ENCODE peak calls at places on chromosomes 3 and 15, in four cellular contexts. Q is spleen, R is osteocyte, H is fibroblast of mammary gland. S is an unnamed sample.

GRCh38 chr15:98647026-98647773 is 1.1 kb upstream of the IGF1R start:
- DNase-seq in R (peak; percentile 88), H (peak; percentile 60), Q (peak; percentile 93), S (no peak)

GRCh38 chr15:75732809-75733451 is 20.3 kb upstream of the CSPG4 start:
- DNase-seq in H (peak; percentile 64), R (peak; percentile 90), Q (peak; percentile 84), S (peak; percentile 64)

GRCh38 chr3:64188810-64189560 is 36.3 kb downstream of the PRICKLE2 start:
- DNase-seq in R (no peak), Q (no peak), H (peak; percentile 96), S (peak; percentile 96)

GRCh38 chr3:155745795-155746550 is 1.1 kb upstream of the PLCH1 start:
- DNase-seq in H (no peak), Q (no peak), R (no peak), S (peak; percentile 44)

GRCh38 chr3:13574798-13575451 is 26.0 kb downstream of the FBLN2 start:
- DNase-seq in R (no peak), H (peak; percentile 55), Q (no peak), S (no peak)

GRCh38 chr3:67357610-67358458 is 296.6 kb downstream of the SUCLG2 start:
- DNase-seq in R (no peak), Q (no peak), H (peak; percentile 27), S (peak; percentile 60)

GRCh38 chr3:71495708-71496472 is 87.6 kb downstream of the FOXP1 start:
- DNase-seq in R (no peak), H (peak; percentile 95), Q (no peak), S (peak; percentile 89)

GRCh38 chr15:101054991-101055390 is 135.8 kb downstream of the LRRK1 start:
- DNase-seq in H (no peak), Q (peak; percentile 48), R (no peak), S (no peak)

GRCh38 chr3:134061401-134061800 is 31.7 kb upstream of the SLCO2A1 start:
- DNase-seq in H (no peak), Q (peak; percentile 52), R (peak; percentile 34), S (no peak)

GRCh38 chr3:11335056-11335608 is 62.9 kb downstream of the ATG7 start:
- DNase-seq in R (no peak), Q (no peak), H (peak; percentile 86), S (peak; percentile 77)

GRCh38 chr3:150252462-150252861 is 155.6 kb upstream of the TSC22D2 start:
- DNase-seq in H (peak; percentile 72), Q (no peak), R (no peak), S (no peak)

GRCh38 chr3:10955694-10956453 is 36.7 kb upstream of the SLC6A1 start:
- DNase-seq in Q (no peak), H (no peak), R (peak; percentile 92), S (no peak)

GRCh38 chr15:68228971-68229385 is 550 bp downstream of the CLN6 start:
- DNase-seq in R (no peak), Q (no peak), H (peak; percentile 9), S (no peak)

GRCh38 chr3:8555705-8556314 is 54.2 kb downstream of the LMCD1 start:
- DNase-seq in R (no peak), Q (no peak), H (peak; percentile 74), S (no peak)

GRCh38 chr3:10336761-10337160 is 15.8 kb upstream of the SEC13 start:
- DNase-seq in H (no peak), R (no peak), Q (peak; percentile 65), S (no peak)

GRCh38 chr15:75565062-75565970 is 13.8 kb downstream of the PTPN9 start:
- DNase-seq in Q (no peak), R (no peak), H (no peak), S (no peak)

GRCh38 chr3:120304569-120305090 is 19.6 kb upstream of the GPR156 start:
- DNase-seq in Q (no peak), H (peak; percentile 24), R (no peak), S (no peak)

GRCh38 chr3:187725218-187725617 is 20.1 kb downstream of the BCL6 start:
- DNase-seq in H (no peak), Q (no peak), R (no peak), S (no peak)

GRCh38 chr15:39594056-39594763 is 13.3 kb downstream of the THBS1 start:
- DNase-seq in Q (no peak), R (no peak), H (peak; percentile 20), S (no peak)

GRCh38 chr15:55221090-55222011 is 24.6 kb upstream of the RSL24D1 start:
- DNase-seq in H (peak; percentile 94), R (no peak), Q (no peak), S (peak; percentile 90)

GRCh38 chr3:48879994-48880377 is 18.7 kb downstream of the SLC25A20 start:
- DNase-seq in R (no peak), Q (no peak), H (no peak), S (no peak)

GRCh38 chr3:5426094-5426883 is 238.8 kb downstream of the EDEM1 start:
- DNase-seq in R (no peak), H (peak; percentile 55), Q (peak; percentile 87), S (peak; percentile 77)

GRCh38 chr3:37194533-37194932 is 20.2 kb upstream of the LRRFIP2 start:
- DNase-seq in Q (no peak), R (peak; percentile 32), H (no peak), S (no peak)

GRCh38 chr15:65087411-65087810 is 10.9 kb downstream of the KBTBD13 start:
- DNase-seq in Q (no peak), R (no peak), H (no peak), S (no peak)

GRCh38 chr15:65087873-65088642 is 11.5 kb downstream of the KBTBD13 start:
- DNase-seq in H (no peak), Q (no peak), R (no peak), S (no peak)

GRCh38 chr15:65085990-65086679 is 9.6 kb downstream of the KBTBD13 start:
- DNase-seq in R (no peak), Q (no peak), H (no peak), S (peak; percentile 66)

GRCh38 chr15:65085207-65085753 is 8.7 kb downstream of the KBTBD13 start:
- DNase-seq in Q (no peak), H (no peak), R (no peak), S (no peak)

DNA sequence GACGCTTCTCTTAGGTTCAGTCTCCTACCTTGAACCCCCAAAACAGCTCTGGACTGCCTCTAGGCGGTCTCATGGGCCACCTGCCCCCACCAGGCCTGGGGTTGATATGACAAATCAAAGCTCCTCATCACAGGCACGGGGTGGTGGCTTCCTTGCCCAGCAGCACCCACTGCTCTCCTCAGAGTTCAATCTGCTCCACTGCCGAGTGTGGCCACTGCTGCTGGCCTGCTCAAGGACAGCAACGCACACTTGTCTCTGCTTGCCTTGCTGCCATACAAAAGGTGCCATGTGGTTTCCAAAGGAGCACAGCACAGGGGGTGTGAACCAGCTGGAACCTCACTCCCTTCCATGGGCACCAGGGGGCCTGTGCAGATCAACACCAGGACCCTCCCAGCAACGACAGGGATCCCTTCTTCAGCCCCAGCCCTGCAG is 10.2 kb downstream of the KBTBD13 start:
- DNase-seq in H (no peak), Q (no peak), R (no peak), S (no peak)
- TF ChIP-seq CTCF in H (peak; percentile 7), Q (no peak), R (no peak), S (no peak)

GRCh38 chr3:191500892-191501291 is 39.9 kb downstream of the PYDC2 start:
- DNase-seq in H (no peak), Q (no peak), R (no peak), S (no peak)

GRCh38 chr3:191499307-191500125 is 38.6 kb downstream of the PYDC2 start:
- DNase-seq in Q (no peak), R (no peak), H (peak; percentile 61), S (peak; percentile 77)

GRCh38 chr3:191502583-191502982 is 41.6 kb downstream of the PYDC2 start:
- DNase-seq in Q (no peak), R (no peak), H (no peak), S (peak; percentile 26)
- TF ChIP-seq CTCF in Q (no peak), R (peak; percentile 47), H (peak; percentile 27), S (peak; percentile 48)

DNA sequence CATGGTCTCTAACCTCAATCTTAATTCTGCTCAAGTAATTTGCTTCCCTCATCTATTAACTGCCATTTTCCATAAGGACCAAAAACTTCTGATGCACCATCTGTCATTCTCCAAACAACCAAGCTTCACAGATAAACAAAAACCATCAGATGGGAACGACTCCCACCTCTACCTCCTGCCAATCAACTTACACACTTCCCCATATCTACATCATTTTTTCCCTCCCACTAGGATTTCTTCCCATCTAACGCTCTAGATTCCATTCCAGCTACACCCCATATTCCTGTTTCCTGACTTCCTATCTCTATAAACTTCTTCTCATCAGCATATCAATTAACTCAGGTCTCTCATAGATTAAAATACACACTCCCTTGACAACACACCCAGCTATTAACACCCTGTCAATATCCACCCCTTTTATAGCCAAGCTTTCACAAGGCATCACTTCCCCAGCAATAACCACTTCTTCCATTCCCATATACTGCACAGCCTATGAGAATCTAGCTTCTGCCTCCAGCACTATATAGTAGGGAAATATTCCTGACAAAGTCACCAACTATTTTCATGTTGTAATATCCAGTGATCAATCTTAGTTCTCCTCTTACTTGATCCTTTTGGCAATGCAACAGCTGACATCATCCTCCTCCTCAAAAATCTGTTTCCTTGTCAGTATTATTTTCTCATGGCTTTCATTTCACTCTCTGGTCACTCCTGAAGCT is 39.2 kb downstream of the SNX4 start:
- DNase-seq in Q (no peak), R (no peak), H (peak; percentile 96), S (peak; percentile 46)
- TF ChIP-seq CTCF in Q (no peak), R (no peak), H (no peak), S (no peak)

GRCh38 chr15:48560321-48561051 is 85.0 kb downstream of the FBN1 start:
- DNase-seq in R (no peak), Q (no peak), H (peak; percentile 44), S (no peak)
- TF ChIP-seq CTCF in R (no peak), Q (no peak), H (no peak), S (no peak)

DNA sequence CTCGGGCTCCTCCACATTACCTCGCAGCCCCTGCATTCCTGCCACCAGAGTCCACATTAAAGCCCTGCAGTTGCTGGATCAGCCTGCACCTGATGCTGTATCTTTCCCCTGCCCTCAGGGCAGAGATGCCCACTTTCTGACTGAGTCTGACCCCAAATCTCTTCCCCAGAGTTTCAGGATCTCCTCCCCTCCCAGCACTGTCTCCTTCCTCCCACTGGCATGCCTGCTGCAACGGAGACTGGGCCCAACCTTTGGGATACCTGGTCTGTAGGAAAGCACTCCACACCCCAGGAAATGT is 20.6 kb upstream of the GP9 start:
- DNase-seq in R (no peak), H (no peak), Q (no peak), S (no peak)
- TF ChIP-seq CTCF in R (no peak), H (no peak), Q (no peak), S (no peak)